ENCODE peak calls at places on chromosomes 11 and 22, in nine cellular contexts. H is IMR-90, S is endothelial cell of umbilical vein, Z is mesothelial cell of epicardium, J is thoracic aorta, Q is GM12865, K is esophagus muscularis mucosa, T is fibroblast of lung, C is neural crest cell. P is an unnamed sample.

GRCh38 chr11:134949716-134950115 is 537.7 kb upstream of the B3GAT1 start:
- DNase-seq in H (peak), S (no peak), J (no peak), Z (no peak), Q (no peak), K (no peak), C (no peak), T (peak), P (no peak)

GRCh38 chr11:119093951-119094815 is 7.5 kb downstream of the DPAGT1 start:
- DNase-seq in J (no peak), Z (peak), Q (peak), S (peak), K (no peak), T (peak), H (peak), C (no peak), P (peak)

GRCh38 chr11:108887436-108888238 is 222.8 kb downstream of the DDX10 start:
- DNase-seq in J (no peak), C (no peak), T (no peak), S (no peak), K (no peak), H (no peak), Q (no peak), Z (no peak), P (no peak)

GRCh38 chr11:12123177-12123576 is 12.8 kb downstream of the MICAL2 start:
- DNase-seq in Z (no peak), T (peak), K (no peak), Q (no peak), C (no peak), S (no peak), J (no peak), H (peak), P (no peak)

GRCh38 chr11:121892863-121893262 is 223.2 kb downstream of the BLID start:
- DNase-seq in C (no peak), H (peak), S (no peak), J (no peak), T (peak), K (no peak), Q (no peak), Z (no peak), P (no peak)

GRCh38 chr22:27962268-27963191 is 43.5 kb upstream of the PITPNB start:
- DNase-seq in K (no peak), H (peak), T (peak), J (no peak), Z (no peak), S (peak), C (no peak), Q (no peak), P (no peak)

GRCh38 chr11:69828276-69828970 is 9.2 kb upstream of the FGF3 start:
- DNase-seq in H (no peak), Q (no peak), S (no peak), Z (no peak), C (no peak), J (no peak), T (no peak), K (no peak), P (no peak)

GRCh38 chr11:119363874-119364590 is 17.5 kb downstream of the USP2 start:
- DNase-seq in S (peak), J (no peak), K (no peak), C (peak), Z (peak), Q (peak), T (no peak), H (no peak), P (peak)

GRCh38 chr11:113419426-113420003 is 31.9 kb downstream of the ANKK1 start:
- DNase-seq in H (no peak), Q (no peak), K (no peak), J (no peak), S (no peak), C (no peak), Z (no peak), T (no peak), P (no peak)

GRCh38 chr11:78391424-78391823 is 26.2 kb downstream of the GAB2 start:
- DNase-seq in Z (no peak), H (no peak), C (no peak), J (no peak), K (no peak), Q (no peak), T (no peak), S (no peak), P (no peak)

GRCh38 chr11:125091247-125091876 is 20.1 kb downstream of the TMEM218 start:
- DNase-seq in H (peak), S (peak), J (no peak), Q (peak), K (no peak), C (peak), T (peak), Z (peak), P (peak)

GRCh38 chr11:45590743-45591142 is 74.7 kb downstream of the CHST1 start:
- DNase-seq in S (no peak), H (no peak), C (no peak), K (no peak), Q (no peak), Z (no peak), T (no peak), J (peak), P (no peak)

GRCh38 chr11:86671386-86672006 is 920 bp downstream of the ME3 start:
- DNase-seq in T (peak), J (no peak), H (no peak), K (peak), S (peak), Q (no peak), C (peak), Z (peak), P (peak)

GRCh38 chr11:68552542-68552941 is 92.0 kb downstream of the PPP6R3 start:
- DNase-seq in K (no peak), Q (no peak), C (no peak), S (no peak), T (no peak), J (no peak), Z (no peak), H (no peak), P (no peak)

GRCh38 chr11:60357771-60358170 is 20.6 kb upstream of the MS4A7 start:
- DNase-seq in J (no peak), S (no peak), Z (no peak), H (no peak), C (no peak), Q (no peak), K (no peak), T (no peak), P (no peak)

GRCh38 chr11:16606784-16607674 is 131.4 kb upstream of the C11orf58 start:
- DNase-seq in Z (peak), H (peak), Q (no peak), S (no peak), J (no peak), K (no peak), T (peak), C (peak), P (peak)

GRCh38 chr11:61968758-61969390 is 1.4 kb upstream of the FTH1 start:
- DNase-seq in K (no peak), H (no peak), C (no peak), T (no peak), J (no peak), Z (no peak), Q (no peak), S (no peak), P (no peak)

GRCh38 chr11:10122337-10123197 is 171.5 kb downstream of the SBF2 start:
- DNase-seq in K (no peak), H (peak), J (no peak), C (no peak), T (peak), Q (peak), Z (no peak), S (no peak), P (no peak)

GRCh38 chr11:123107945-123108344 is 46.0 kb upstream of the HSPA8 start:
- DNase-seq in S (no peak), Z (no peak), J (no peak), C (no peak), H (no peak), T (no peak), K (no peak), Q (no peak), P (no peak)

GRCh38 chr11:12526789-12527188 is 147.4 kb upstream of the TEAD1 start:
- DNase-seq in K (no peak), S (peak), Q (no peak), C (no peak), T (peak), J (no peak), H (peak), Z (no peak), P (no peak)

GRCh38 chr22:39952347-39952746 is 7.8 kb upstream of the TMA7B start:
- DNase-seq in T (no peak), Q (no peak), Z (no peak), C (no peak), S (no peak), K (no peak), H (no peak), J (no peak), P (no peak)

GRCh38 chr22:22733881-22734373 is 89.5 kb downstream of the GGTLC2 start:
- DNase-seq in K (peak), H (no peak), S (no peak), C (no peak), Q (no peak), Z (no peak), T (no peak), J (no peak), P (no peak)

GRCh38 chr11:42465613-42466012 is 846.2 kb upstream of the API5 start:
- DNase-seq in K (no peak), T (no peak), J (no peak), S (no peak), H (no peak), C (no peak), Q (no peak), Z (no peak), P (no peak)

GRCh38 chr11:86639172-86639571 is 33.2 kb downstream of the ME3 start:
- DNase-seq in J (no peak), C (no peak), Q (no peak), H (peak), K (peak), Z (no peak), T (no peak), S (no peak), P (no peak)

GRCh38 chr11:13669544-13670488 is 1.3 kb downstream of the FAR1 start:
- DNase-seq in C (no peak), Z (no peak), J (no peak), Q (no peak), H (no peak), T (peak), S (no peak), K (no peak), P (no peak)

GRCh38 chr22:33829549-33830280 is 90.6 kb downstream of the LARGE1 start:
- DNase-seq in K (no peak), H (no peak), Z (no peak), J (no peak), T (no peak), Q (no peak), C (no peak), S (no peak), P (no peak)

GRCh38 chr11:126355926-126356897 is 726 bp downstream of the ST3GAL4 start:
- DNase-seq in J (no peak), K (no peak), Q (peak), Z (peak), H (no peak), C (no peak), S (peak), T (no peak), P (peak)

GRCh38 chr11:87137711-87138110 is 100.0 kb downstream of the TMEM135 start:
- DNase-seq in T (peak), Z (no peak), K (no peak), J (no peak), H (peak), C (no peak), S (no peak), Q (no peak), P (no peak)

GRCh38 chr22:38755155-38755910 is 465 bp downstream of the SUN2 start:
- DNase-seq in H (peak), Z (peak), K (peak), Q (peak), J (peak), S (peak), T (peak), C (peak), P (peak)

GRCh38 chr11:9001736-9002135 is 2.1 kb downstream of the NRIP3 start:
- DNase-seq in K (no peak), Z (no peak), H (peak), J (no peak), C (no peak), Q (no peak), T (peak), S (peak), P (no peak)

GRCh38 chr11:27357250-27357649 is 5.8 kb downstream of the CCDC34 start:
- DNase-seq in Q (no peak), H (no peak), C (no peak), Z (no peak), J (no peak), K (no peak), S (no peak), T (no peak), P (no peak)

GRCh38 chr11:90373971-90374370 is 151.1 kb upstream of the CHORDC1 start:
- DNase-seq in H (no peak), K (no peak), T (no peak), C (no peak), Z (no peak), Q (no peak), J (no peak), S (no peak), P (no peak)

GRCh38 chr22:21020802-21021429 is 6.0 kb downstream of the P2RX6 start:
- DNase-seq in T (no peak), J (no peak), C (no peak), S (no peak), Q (peak), H (no peak), Z (no peak), K (no peak), P (peak)
- TF ChIP-seq CTCF in T (peak), J (no peak), C (peak), S (peak), Q (peak), H (peak), Z (peak), K (no peak), P (peak)

GRCh38 chr22:46267431-46268279 is at the start of gene TTC38:
- DNase-seq in Z (peak), K (peak), T (peak), H (peak), S (peak), Q (peak), C (peak), J (peak), P (peak)

GRCh38 chr22:46263208-46263575 is at the start of gene PKDREJ:
- DNase-seq in T (no peak), Z (no peak), Q (no peak), C (no peak), J (no peak), S (no peak), H (no peak), K (no peak), P (no peak)

GRCh38 chr22:46260038-46260437 is 3.1 kb downstream of the PKDREJ start:
- DNase-seq in C (no peak), S (no peak), J (no peak), T (no peak), Q (no peak), K (no peak), Z (no peak), H (no peak), P (no peak)

GRCh38 chr22:46259374-46259773 is 3.8 kb downstream of the PKDREJ start:
- DNase-seq in C (no peak), H (no peak), T (no peak), S (no peak), K (no peak), Q (no peak), Z (no peak), J (no peak), P (no peak)

DNA sequence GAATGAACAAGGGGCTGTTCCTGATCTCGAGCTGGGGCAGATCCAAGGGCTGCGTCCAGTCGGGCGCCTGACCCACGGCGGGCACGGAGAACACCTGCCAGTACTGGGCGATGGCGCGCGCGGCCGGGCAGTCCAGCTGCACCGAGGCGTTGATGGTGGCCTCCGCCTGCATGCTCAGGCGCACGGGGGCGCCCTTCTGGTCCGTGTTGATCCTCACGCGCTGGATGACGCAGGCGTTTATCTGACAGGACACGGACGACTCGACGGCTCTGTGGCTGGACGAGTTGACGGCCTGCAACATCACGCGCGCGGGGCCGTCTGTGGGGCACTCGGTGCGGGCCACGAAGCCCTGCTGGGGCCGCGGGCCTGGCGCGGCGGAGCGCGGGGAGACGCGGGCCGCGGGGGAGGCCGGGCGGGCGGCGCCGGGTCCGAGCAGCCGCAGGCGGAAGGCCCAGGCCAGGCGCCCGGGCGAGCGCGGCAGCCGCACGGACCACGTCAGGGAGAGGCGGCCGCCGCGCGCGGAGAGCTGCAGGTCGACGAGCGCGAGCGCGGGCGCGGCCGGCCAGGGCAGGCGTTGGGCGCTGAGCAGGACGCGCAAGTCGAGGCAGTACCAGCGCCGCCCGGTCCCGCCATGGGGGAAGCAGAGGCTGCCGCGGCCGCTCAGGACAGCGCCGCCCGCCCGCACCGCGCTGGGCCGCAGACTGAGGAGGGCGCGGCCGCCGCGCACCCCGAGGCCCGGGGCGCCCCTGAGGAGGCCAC is 515 bp downstream of the PKDREJ start:
- DNase-seq in J (no peak), H (peak), S (peak), Z (no peak), C (peak), K (no peak), T (peak), Q (no peak), P (no peak)
- TF ChIP-seq CTCF in J (no peak), H (peak), S (peak), Z (no peak), C (peak), K (peak), T (peak), Q (no peak), P (no peak)

GRCh38 chr11:67082071-67082791 is 25.6 kb downstream of the RHOD start:
- DNase-seq in Q (peak), Z (no peak), J (no peak), C (no peak), K (no peak), H (no peak), S (peak), T (peak), P (no peak)
- TF ChIP-seq CTCF in Q (no peak), Z (no peak), J (no peak), C (no peak), K (no peak), H (no peak), S (peak), T (no peak), P (no peak)

DNA sequence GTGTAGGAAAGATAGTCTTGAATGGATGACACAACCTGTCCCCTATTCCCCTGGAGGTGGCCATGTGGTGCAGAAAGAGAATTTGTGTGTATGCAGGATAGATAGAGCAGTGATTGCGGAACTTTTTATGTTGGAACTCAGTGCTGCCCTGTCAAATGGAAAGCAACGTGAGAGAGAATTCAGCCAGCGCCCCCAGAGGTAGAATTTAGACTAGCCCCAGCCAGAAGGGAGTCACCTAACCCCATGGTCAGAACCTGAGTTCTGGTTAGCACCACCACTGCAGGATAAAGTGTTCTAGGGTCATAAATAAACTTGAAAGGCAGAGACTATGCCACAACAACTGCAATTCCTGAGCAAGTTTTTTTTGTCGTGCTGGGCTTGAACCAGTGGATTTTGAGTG is 152.9 kb upstream of the GRIA4 start:
- DNase-seq in Z (no peak), Q (no peak), H (no peak), J (no peak), T (no peak), S (no peak), C (no peak), K (no peak), P (no peak)
- TF ChIP-seq CTCF in Z (no peak), Q (peak), H (no peak), J (no peak), T (no peak), S (no peak), C (no peak), K (no peak), P (no peak)

GRCh38 chr11:128904303-128904871 is 13.2 kb downstream of the KCNJ5 start:
- DNase-seq in H (no peak), S (no peak), J (no peak), C (no peak), T (no peak), K (no peak), Q (no peak), Z (no peak), P (no peak)

GRCh38 chr11:128904872-128905344 is 13.8 kb downstream of the KCNJ5 start:
- DNase-seq in Q (peak), S (peak), T (peak), K (no peak), H (no peak), J (no peak), Z (peak), C (no peak), P (no peak)

GRCh38 chr11:128906185-128907065 is 15.3 kb downstream of the KCNJ5 start:
- DNase-seq in K (no peak), C (no peak), H (no peak), T (no peak), J (no peak), S (no peak), Z (no peak), Q (no peak), P (no peak)

GRCh38 chr11:128903248-128904041 is 12.3 kb downstream of the KCNJ5 start:
- DNase-seq in Z (no peak), J (no peak), K (no peak), S (no peak), Q (no peak), C (no peak), T (no peak), H (peak), P (no peak)

DNA sequence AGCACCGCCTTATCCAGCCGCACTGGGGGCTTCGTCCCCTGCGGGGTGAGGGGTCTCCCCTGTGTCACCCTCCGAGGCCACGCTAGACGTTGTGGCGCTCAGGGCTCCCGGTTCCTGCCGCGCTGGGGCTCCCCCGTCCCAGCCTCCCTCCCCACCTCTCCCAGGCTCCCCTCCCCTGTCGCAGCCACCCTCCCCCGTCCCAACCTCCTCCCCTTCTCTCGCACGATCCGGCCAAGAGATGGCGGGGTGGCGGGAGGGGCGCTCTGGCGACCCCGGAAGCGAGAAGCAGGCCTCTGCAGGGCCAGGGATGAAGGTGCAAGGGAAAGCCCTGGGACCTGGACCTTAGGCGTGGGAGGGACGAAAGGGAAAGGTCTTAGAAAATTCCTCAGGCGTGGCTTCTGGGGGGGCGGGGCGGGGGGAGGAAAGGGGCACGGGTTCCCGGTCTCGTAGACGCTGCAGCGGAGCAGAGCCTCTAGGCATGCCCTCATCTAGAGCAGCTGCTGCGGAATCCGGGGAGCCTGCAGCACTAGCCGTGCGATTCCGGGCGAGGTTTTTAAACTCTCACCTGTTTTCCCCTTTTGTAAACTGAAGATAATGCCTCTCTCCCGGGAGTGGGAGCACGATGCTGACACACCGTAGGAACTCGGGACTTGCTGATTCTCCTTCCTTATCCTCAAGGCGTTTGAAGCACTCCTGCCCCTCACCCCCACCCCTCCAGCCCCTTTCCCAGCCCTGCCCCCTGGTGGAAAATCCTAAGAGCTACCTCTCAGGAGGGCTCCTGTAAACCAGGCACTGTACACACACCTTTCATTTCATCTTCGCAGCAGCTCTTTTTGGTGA is 14.4 kb downstream of the KCNJ5 start:
- DNase-seq in Z (no peak), T (peak), C (no peak), S (no peak), H (peak), K (no peak), J (no peak), Q (peak), P (peak)
- TF ChIP-seq CTCF in Z (no peak), T (peak), C (peak), S (peak), H (peak), K (peak), J (peak), Q (peak), P (peak)

P was measured in GM13976.